ENCODE peak calls at places on chromosome 15, in six cellular contexts. One of them, this sample, is unnamed.

GRCh38 chr15:60421544-60421943 is 23.8 kb upstream of the ANXA2 start:
- DNase-seq in H1: no peak
- DNase-seq in RWPE1: peak
- DNase-seq in AG09309: no peak
- DNase-seq in neural progenitor cell: no peak
- DNase-seq in progenitor cell of endocrine pancreas: no peak
- DNase-seq in this sample: peak

GRCh38 chr15:100373037-100373896 is 31.5 kb upstream of the ADAMTS17 start:
- DNase-seq in H1: no peak
- DNase-seq in RWPE1: no peak
- DNase-seq in AG09309: no peak
- DNase-seq in neural progenitor cell: peak
- DNase-seq in progenitor cell of endocrine pancreas: no peak
- DNase-seq in this sample: no peak

GRCh38 chr15:64507293-64507802 is 47.0 kb downstream of the ZNF609 start:
- DNase-seq in H1: no peak
- DNase-seq in RWPE1: no peak
- DNase-seq in AG09309: peak
- DNase-seq in neural progenitor cell: peak
- DNase-seq in progenitor cell of endocrine pancreas: no peak
- DNase-seq in this sample: peak

GRCh38 chr15:68608206-68608843 is 29.5 kb downstream of the CORO2B start:
- DNase-seq in H1: no peak
- DNase-seq in RWPE1: no peak
- DNase-seq in AG09309: no peak
- DNase-seq in neural progenitor cell: peak
- DNase-seq in progenitor cell of endocrine pancreas: no peak
- DNase-seq in this sample: no peak

GRCh38 chr15:61033938-61034792 is 194.9 kb downstream of the RORA start:
- DNase-seq in H1: no peak
- DNase-seq in RWPE1: no peak
- DNase-seq in AG09309: no peak
- DNase-seq in neural progenitor cell: no peak
- DNase-seq in progenitor cell of endocrine pancreas: no peak
- DNase-seq in this sample: no peak

GRCh38 chr15:70855764-70856163 is 1.8 kb upstream of the LARP6 start:
- DNase-seq in H1: no peak
- DNase-seq in RWPE1: no peak
- DNase-seq in AG09309: no peak
- DNase-seq in neural progenitor cell: no peak
- DNase-seq in progenitor cell of endocrine pancreas: no peak
- DNase-seq in this sample: no peak

GRCh38 chr15:40770147-40770721 is 454 bp downstream of the C15orf62 start:
- DNase-seq in H1: no peak
- DNase-seq in RWPE1: no peak
- DNase-seq in AG09309: no peak
- DNase-seq in neural progenitor cell: no peak
- DNase-seq in progenitor cell of endocrine pancreas: no peak
- DNase-seq in this sample: no peak

GRCh38 chr15:93241696-93242585 is 152.9 kb upstream of the RGMA start:
- DNase-seq in H1: peak
- DNase-seq in RWPE1: no peak
- DNase-seq in AG09309: no peak
- DNase-seq in neural progenitor cell: peak
- DNase-seq in progenitor cell of endocrine pancreas: no peak
- DNase-seq in this sample: no peak

GRCh38 chr15:55108858-55109518 is 87.8 kb downstream of the RSL24D1 start:
- DNase-seq in H1: peak
- DNase-seq in RWPE1: peak
- DNase-seq in AG09309: no peak
- DNase-seq in neural progenitor cell: peak
- DNase-seq in progenitor cell of endocrine pancreas: peak
- DNase-seq in this sample: no peak

GRCh38 chr15:63978511-63979226 is 67.6 kb downstream of the DAPK2 start:
- DNase-seq in H1: no peak
- DNase-seq in RWPE1: no peak
- DNase-seq in AG09309: no peak
- DNase-seq in neural progenitor cell: peak
- DNase-seq in progenitor cell of endocrine pancreas: no peak
- DNase-seq in this sample: no peak

GRCh38 chr15:66170716-66171115 is 82.8 kb downstream of the MEGF11 start:
- DNase-seq in H1: no peak
- DNase-seq in RWPE1: no peak
- DNase-seq in AG09309: no peak
- DNase-seq in neural progenitor cell: no peak
- DNase-seq in progenitor cell of endocrine pancreas: no peak
- DNase-seq in this sample: no peak

GRCh38 chr15:70505411-70505919 is 257.9 kb downstream of the UACA start:
- DNase-seq in H1: no peak
- DNase-seq in RWPE1: peak
- DNase-seq in AG09309: peak
- DNase-seq in neural progenitor cell: no peak
- DNase-seq in progenitor cell of endocrine pancreas: no peak
- DNase-seq in this sample: peak

GRCh38 chr15:50880651-50881114 is 27.8 kb upstream of the AP4E1 start:
- DNase-seq in H1: no peak
- DNase-seq in RWPE1: no peak
- DNase-seq in AG09309: peak
- DNase-seq in neural progenitor cell: no peak
- DNase-seq in progenitor cell of endocrine pancreas: no peak
- DNase-seq in this sample: no peak

GRCh38 chr15:92879949-92880725 is 20.0 kb upstream of the CHD2 start:
- DNase-seq in H1: no peak
- DNase-seq in RWPE1: no peak
- DNase-seq in AG09309: no peak
- DNase-seq in neural progenitor cell: peak
- DNase-seq in progenitor cell of endocrine pancreas: no peak
- DNase-seq in this sample: no peak

DNA sequence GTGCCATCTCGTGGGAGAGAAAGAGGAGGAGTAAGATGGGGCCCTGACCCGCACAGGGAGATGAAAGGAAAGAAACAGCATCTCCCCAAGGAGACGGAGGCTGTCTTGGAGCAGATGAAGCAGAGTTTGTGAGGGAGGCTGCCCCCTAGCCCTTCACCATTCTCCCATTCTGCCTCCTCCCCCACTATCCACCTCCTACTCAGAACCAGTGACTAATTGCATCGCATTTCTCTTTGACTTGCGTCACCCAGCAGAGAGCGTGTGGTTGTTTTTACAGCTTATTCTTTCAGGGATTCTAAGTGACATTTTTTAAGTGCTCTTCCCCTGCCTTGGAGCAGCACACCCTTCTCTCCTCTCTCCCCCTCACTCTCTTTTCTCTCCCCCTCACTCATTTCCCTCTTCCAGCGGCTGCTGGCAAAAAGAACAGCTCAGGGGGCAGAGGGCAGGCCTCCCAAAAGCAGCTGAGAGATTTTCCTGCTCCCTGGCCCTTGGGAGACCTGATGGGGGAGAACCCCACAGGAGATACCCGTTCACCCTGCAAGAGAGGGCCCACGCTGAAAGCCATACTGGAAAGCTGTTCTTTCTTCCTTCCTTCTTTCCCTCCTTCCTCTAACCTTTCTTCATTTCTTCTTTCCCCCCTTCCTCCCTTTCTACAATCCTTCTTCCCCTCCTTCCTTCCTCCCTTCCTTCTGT is 91.8 kb downstream of the MRPL46 start:
- DNase-seq in H1: no peak
- DNase-seq in RWPE1: peak
- DNase-seq in AG09309: peak
- DNase-seq in neural progenitor cell: peak
- DNase-seq in progenitor cell of endocrine pancreas: no peak
- DNase-seq in this sample: peak
- TF ChIP-seq CTCF in H1: no peak
- TF ChIP-seq CTCF in RWPE1: no peak
- TF ChIP-seq CTCF in AG09309: no peak
- TF ChIP-seq CTCF in neural progenitor cell: no peak
- TF ChIP-seq CTCF in progenitor cell of endocrine pancreas: no peak
- TF ChIP-seq CTCF in this sample: no peak

GRCh38 chr15:44711089-44711355 is at the start of gene PATL2:
- DNase-seq in H1: no peak
- DNase-seq in RWPE1: no peak
- DNase-seq in AG09309: no peak
- DNase-seq in neural progenitor cell: no peak
- DNase-seq in progenitor cell of endocrine pancreas: no peak
- DNase-seq in this sample: no peak

GRCh38 chr15:44712108-44713005 is 1.0 kb downstream of the B2M start:
- DNase-seq in H1: no peak
- DNase-seq in RWPE1: peak
- DNase-seq in AG09309: peak
- DNase-seq in neural progenitor cell: no peak
- DNase-seq in progenitor cell of endocrine pancreas: no peak
- DNase-seq in this sample: peak

GRCh38 chr15:44711356-44712107 is at the start of gene B2M:
- DNase-seq in H1: peak
- DNase-seq in RWPE1: peak
- DNase-seq in AG09309: peak
- DNase-seq in neural progenitor cell: peak
- DNase-seq in progenitor cell of endocrine pancreas: peak
- DNase-seq in this sample: peak

GRCh38 chr15:44715142-44715796 is 4.0 kb downstream of the B2M start:
- DNase-seq in H1: no peak
- DNase-seq in RWPE1: no peak
- DNase-seq in AG09309: no peak
- DNase-seq in neural progenitor cell: peak
- DNase-seq in progenitor cell of endocrine pancreas: no peak
- DNase-seq in this sample: no peak

DNA sequence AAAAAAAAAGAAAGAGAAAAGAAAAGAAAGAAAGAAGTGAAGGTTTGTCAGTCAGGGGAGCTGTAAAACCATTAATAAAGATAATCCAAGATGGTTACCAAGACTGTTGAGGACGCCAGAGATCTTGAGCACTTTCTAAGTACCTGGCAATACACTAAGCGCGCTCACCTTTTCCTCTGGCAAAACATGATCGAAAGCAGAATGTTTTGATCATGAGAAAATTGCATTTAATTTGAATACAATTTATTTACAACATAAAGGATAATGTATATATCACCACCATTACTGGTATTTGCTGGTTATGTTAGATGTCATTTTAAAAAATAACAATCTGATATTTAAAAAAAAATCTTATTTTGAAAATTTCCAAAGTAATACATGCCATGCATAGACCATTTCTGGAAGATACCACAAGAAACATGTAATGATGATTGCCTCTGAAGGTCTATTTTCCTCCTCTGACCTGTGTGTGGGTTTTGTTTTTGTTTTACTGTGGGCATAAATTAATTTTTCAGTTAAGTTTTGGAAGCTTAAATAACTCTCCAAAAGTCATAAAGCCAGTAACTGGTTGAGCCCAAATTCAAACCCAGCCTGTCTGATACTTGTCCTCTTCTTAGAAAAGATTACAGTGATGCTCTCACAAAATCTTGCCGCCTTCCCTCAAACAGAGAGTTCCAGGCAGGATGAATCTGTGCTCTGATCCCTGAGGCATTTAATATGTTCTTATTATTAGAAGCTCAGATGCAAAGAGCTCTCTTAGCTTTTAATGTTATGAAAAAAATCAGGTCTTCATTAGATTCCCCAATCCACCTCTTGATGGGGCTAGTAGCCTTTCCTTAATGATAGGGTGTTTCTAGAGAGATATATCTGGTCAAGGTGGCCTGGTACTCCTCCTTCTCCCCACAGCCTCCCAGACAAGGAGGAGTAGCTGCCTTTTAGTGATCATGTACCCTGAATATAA is 2.0 kb downstream of the B2M start:
- DNase-seq in H1: no peak
- DNase-seq in RWPE1: no peak
- DNase-seq in AG09309: no peak
- DNase-seq in neural progenitor cell: no peak
- DNase-seq in progenitor cell of endocrine pancreas: no peak
- DNase-seq in this sample: no peak
- TF ChIP-seq CTCF in H1: peak
- TF ChIP-seq CTCF in RWPE1: peak
- TF ChIP-seq CTCF in AG09309: peak
- TF ChIP-seq CTCF in neural progenitor cell: peak
- TF ChIP-seq CTCF in progenitor cell of endocrine pancreas: no peak
- TF ChIP-seq CTCF in this sample: peak

GRCh38 chr15:26037369-26037768 is 174.2 kb upstream of the ATP10A start:
- DNase-seq in H1: no peak
- DNase-seq in RWPE1: no peak
- DNase-seq in AG09309: no peak
- DNase-seq in neural progenitor cell: no peak
- DNase-seq in progenitor cell of endocrine pancreas: no peak
- DNase-seq in this sample: no peak
- TF ChIP-seq CTCF in H1: no peak
- TF ChIP-seq CTCF in RWPE1: peak
- TF ChIP-seq CTCF in AG09309: peak
- TF ChIP-seq CTCF in neural progenitor cell: no peak
- TF ChIP-seq CTCF in progenitor cell of endocrine pancreas: no peak
- TF ChIP-seq CTCF in this sample: no peak

GRCh38 chr15:67520276-67520975 is 505 bp upstream of the C15orf61 start:
- DNase-seq in H1: no peak
- DNase-seq in RWPE1: no peak
- DNase-seq in AG09309: no peak
- DNase-seq in neural progenitor cell: no peak
- DNase-seq in progenitor cell of endocrine pancreas: no peak
- DNase-seq in this sample: no peak

GRCh38 chr15:67523337-67523736 is 2.4 kb downstream of the C15orf61 start:
- DNase-seq in H1: no peak
- DNase-seq in RWPE1: no peak
- DNase-seq in AG09309: no peak
- DNase-seq in neural progenitor cell: peak
- DNase-seq in progenitor cell of endocrine pancreas: no peak
- DNase-seq in this sample: no peak

GRCh38 chr15:67521770-67522568 is 1.0 kb downstream of the C15orf61 start:
- DNase-seq in H1: no peak
- DNase-seq in RWPE1: no peak
- DNase-seq in AG09309: no peak
- DNase-seq in neural progenitor cell: no peak
- DNase-seq in progenitor cell of endocrine pancreas: no peak
- DNase-seq in this sample: no peak

GRCh38 chr15:67524235-67524634 is 3.3 kb downstream of the C15orf61 start:
- DNase-seq in H1: no peak
- DNase-seq in RWPE1: no peak
- DNase-seq in AG09309: no peak
- DNase-seq in neural progenitor cell: no peak
- DNase-seq in progenitor cell of endocrine pancreas: no peak
- DNase-seq in this sample: no peak

DNA sequence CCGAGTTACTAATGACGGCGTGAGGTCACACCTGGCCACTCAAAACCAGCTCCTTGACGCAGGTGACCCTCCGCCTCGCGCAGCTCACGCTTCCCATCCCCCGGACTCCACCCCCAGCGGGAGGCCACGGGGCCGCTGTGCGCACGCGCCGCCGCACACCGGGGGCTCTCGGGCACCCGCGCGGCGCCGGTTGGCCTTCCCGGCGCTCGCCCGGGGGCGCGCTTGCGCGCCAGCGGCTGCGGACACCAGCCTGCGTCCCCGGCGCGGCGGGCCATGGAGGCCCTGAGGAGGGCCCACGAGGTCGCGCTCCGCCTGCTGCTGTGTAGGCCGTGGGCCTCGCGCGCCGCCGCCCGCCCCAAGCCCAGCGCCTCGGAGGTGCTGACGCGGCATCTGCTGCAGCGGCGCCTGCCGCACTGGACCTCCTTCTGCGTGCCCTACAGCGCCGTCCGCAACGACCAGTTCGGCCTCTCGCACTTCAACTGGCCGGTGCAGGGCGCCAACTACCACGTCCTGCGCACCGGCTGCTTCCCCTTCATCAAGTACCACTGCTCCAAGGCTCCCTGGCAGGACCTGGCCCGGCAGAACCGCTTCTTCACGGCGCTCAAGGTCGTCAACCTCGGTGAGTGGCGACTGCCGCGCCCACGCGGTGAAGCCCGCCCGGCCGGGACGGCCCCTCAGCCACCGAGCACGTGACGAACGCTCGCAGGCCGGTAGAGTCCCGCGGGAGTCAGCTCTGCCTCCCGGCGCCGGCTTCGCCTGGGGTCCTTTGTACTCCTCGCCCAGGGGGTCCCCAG is at the start of gene C15orf61:
- DNase-seq in H1: no peak
- DNase-seq in RWPE1: peak
- DNase-seq in AG09309: no peak
- DNase-seq in neural progenitor cell: peak
- DNase-seq in progenitor cell of endocrine pancreas: peak
- DNase-seq in this sample: no peak
- TF ChIP-seq CTCF in H1: no peak
- TF ChIP-seq CTCF in RWPE1: peak
- TF ChIP-seq CTCF in AG09309: no peak
- TF ChIP-seq CTCF in neural progenitor cell: no peak
- TF ChIP-seq CTCF in progenitor cell of endocrine pancreas: no peak
- TF ChIP-seq CTCF in this sample: no peak

This sample was measured in astrocyte of the cerebellum.